ENCODE peak calls at places on chromosomes 6 and 20, in five cellular contexts. A, N, C, Z and X are unnamed samples.

GRCh38 chr20:58075980-58076749 is 152.3 kb downstream of the ANKRD60 start:
- DNase-seq in C (peak; percentile 65), N (no peak), Z (no peak), A (no peak), X (no peak)

GRCh38 chr6:136426627-136427377 is 123.4 kb downstream of the MAP7 start:
- DNase-seq in C (no peak), Z (no peak), N (no peak), A (no peak), X (no peak)

GRCh38 chr6:144797881-144798589 is 512.9 kb downstream of the UTRN start:
- DNase-seq in N (peak; percentile 67), C (no peak), A (no peak), Z (no peak), X (no peak)

GRCh38 chr6:3542032-3542640 is 85.3 kb upstream of the SLC22A23 start:
- DNase-seq in Z (no peak), A (peak; percentile 30), N (no peak), C (no peak), X (no peak)

GRCh38 chr20:57313230-57313629 is 16.4 kb upstream of the SPO11 start:
- DNase-seq in C (peak; percentile 46), A (no peak), Z (no peak), N (no peak), X (no peak)

GRCh38 chr6:33820243-33820642 is 16.4 kb upstream of the MLN start:
- DNase-seq in C (no peak), Z (no peak), A (no peak), N (no peak), X (no peak)

GRCh38 chr6:166624275-166624674 is 2.8 kb downstream of the RPS6KA2 start:
- DNase-seq in N (peak; percentile 69), Z (no peak), A (peak; percentile 65), C (peak; percentile 88), X (no peak)

GRCh38 chr20:1014471-1014870 is 12.4 kb upstream of the RSPO4 start:
- DNase-seq in C (peak; percentile 68), N (no peak), A (no peak), Z (no peak), X (no peak)

GRCh38 chr20:32034581-32035397 is 17.3 kb upstream of the HCK start:
- DNase-seq in Z (no peak), N (no peak), A (no peak), C (peak; percentile 82), X (no peak)

GRCh38 chr6:154928325-154928922 is 66.7 kb upstream of the TIAM2 start:
- DNase-seq in C (peak; percentile 83), N (peak; percentile 69), Z (peak; percentile 37), A (peak; percentile 79), X (peak; percentile 73)

GRCh38 chr6:19851273-19852089 is 14.3 kb downstream of the ID4 start:
- DNase-seq in A (no peak), Z (peak; percentile 42), C (no peak), N (peak; percentile 84), X (peak; percentile 64)

GRCh38 chr20:47711046-47711752 is 74.1 kb downstream of the SULF2 start:
- DNase-seq in C (no peak), Z (no peak), N (no peak), A (no peak), X (no peak)

GRCh38 chr20:17227669-17228623 is 1.1 kb downstream of the PCSK2 start:
- DNase-seq in A (no peak), Z (no peak), C (no peak), N (peak; percentile 1), X (no peak)

GRCh38 chr6:39496951-39497350 is 174.4 kb upstream of the KCNK16 start:
- DNase-seq in Z (no peak), C (no peak), A (peak; percentile 77), N (no peak), X (no peak)

GRCh38 chr20:46446851-46447250 is 40.4 kb upstream of the ELMO2 start:
- DNase-seq in Z (no peak), N (no peak), C (peak; percentile 42), A (no peak), X (no peak)

GRCh38 chr20:57772349-57772964 is 62.6 kb upstream of the PMEPA1 start:
- DNase-seq in Z (no peak), N (peak; percentile 64), C (peak; percentile 59), A (peak; percentile 51), X (no peak)

GRCh38 chr6:11833626-11834592 is 55.3 kb upstream of the ADTRP start:
- DNase-seq in N (no peak), Z (no peak), C (no peak), A (no peak), X (peak; percentile 54)

GRCh38 chr6:40350193-40350941 is 236.8 kb downstream of the LRFN2 start:
- DNase-seq in C (peak; percentile 18), N (no peak), A (peak; percentile 9), Z (no peak), X (no peak)

GRCh38 chr6:143529095-143529494 is 17.6 kb upstream of the FUCA2 start:
- DNase-seq in A (no peak), C (no peak), N (no peak), Z (no peak), X (no peak)

GRCh38 chr6:134063966-134064445 is 11.6 kb upstream of the SLC2A12 start:
- DNase-seq in N (peak; percentile 85), C (no peak), Z (peak; percentile 52), A (peak; percentile 84), X (peak; percentile 74)

GRCh38 chr6:134061440-134061839 is 9.0 kb upstream of the SLC2A12 start:
- DNase-seq in A (no peak), Z (no peak), C (no peak), N (no peak), X (no peak)

GRCh38 chr6:134063121-134063965 is 10.9 kb upstream of the SLC2A12 start:
- DNase-seq in N (peak; percentile 32), C (no peak), A (no peak), Z (no peak), X (no peak)

GRCh38 chr6:134064461-134064860 is 12.0 kb upstream of the SLC2A12 start:
- DNase-seq in Z (no peak), A (no peak), C (no peak), N (no peak), X (no peak)

DNA sequence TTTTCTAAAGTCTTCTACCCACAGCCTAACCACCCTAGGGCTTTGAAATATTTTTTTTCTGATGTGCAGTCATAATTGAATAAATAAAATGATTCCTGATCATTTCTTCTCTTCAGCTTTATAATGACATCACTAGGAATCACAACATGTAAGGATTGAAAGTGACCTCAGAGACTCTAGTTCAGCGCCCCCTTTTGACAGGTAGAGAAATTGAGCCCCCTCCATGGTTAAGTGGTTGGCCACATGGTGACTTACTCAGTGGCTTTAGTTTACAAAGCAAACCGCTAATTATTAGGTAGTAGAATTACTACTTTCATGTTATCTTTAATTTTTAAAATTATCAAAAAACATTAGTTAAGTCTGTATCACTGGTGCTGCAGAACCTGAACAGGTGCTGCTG is 13.3 kb upstream of the SLC2A12 start:
- DNase-seq in N (peak; percentile 32), C (no peak), A (no peak), Z (no peak), X (peak; percentile 22)
- TF ChIP-seq CTCF in N (peak; percentile 42), C (no peak), A (peak; percentile 38), Z (peak; percentile 34), X (no peak)

DNA sequence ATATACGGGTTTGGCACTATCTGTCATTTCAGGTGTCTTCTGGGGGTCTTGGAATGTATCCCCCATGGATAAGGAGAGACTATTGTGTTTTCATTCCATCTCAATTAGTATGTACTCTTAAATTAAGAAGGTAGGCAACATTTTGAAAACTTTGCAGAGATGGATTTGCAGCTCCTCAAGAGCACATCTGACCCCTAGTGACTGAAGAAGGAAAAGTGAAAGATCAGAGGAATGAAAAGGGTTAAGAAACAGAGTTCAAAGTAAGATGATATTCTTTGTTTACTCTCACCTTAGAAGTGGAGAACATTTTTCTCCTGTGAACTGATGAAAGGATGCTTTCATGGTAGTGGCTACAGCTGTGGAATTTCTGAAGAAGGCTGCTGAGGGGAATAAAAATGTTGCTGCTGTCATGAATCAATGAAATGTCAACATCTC is 41.5 kb downstream of the SH3BGRL2 start:
- DNase-seq in Z (peak; percentile 21), C (no peak), A (no peak), N (peak; percentile 45), X (peak; percentile 20)
- TF ChIP-seq CTCF in Z (peak; percentile 61), C (no peak), A (peak; percentile 37), N (peak; percentile 58), X (peak; percentile 19)

GRCh38 chr20:63196756-63197470 is 19.0 kb downstream of the YTHDF1 start:
- DNase-seq in C (no peak), Z (no peak), N (no peak), A (no peak), X (no peak)

GRCh38 chr20:63192721-63193120 is 23.2 kb downstream of the YTHDF1 start:
- DNase-seq in A (no peak), N (no peak), C (no peak), Z (no peak), X (no peak)

GRCh38 chr20:63190828-63191227 is 25.1 kb downstream of the YTHDF1 start:
- DNase-seq in A (no peak), N (no peak), C (no peak), Z (no peak), X (no peak)

GRCh38 chr20:63191400-63191799 is 24.5 kb downstream of the YTHDF1 start:
- DNase-seq in C (no peak), Z (peak; percentile 93), A (no peak), N (peak; percentile 19), X (no peak)

DNA sequence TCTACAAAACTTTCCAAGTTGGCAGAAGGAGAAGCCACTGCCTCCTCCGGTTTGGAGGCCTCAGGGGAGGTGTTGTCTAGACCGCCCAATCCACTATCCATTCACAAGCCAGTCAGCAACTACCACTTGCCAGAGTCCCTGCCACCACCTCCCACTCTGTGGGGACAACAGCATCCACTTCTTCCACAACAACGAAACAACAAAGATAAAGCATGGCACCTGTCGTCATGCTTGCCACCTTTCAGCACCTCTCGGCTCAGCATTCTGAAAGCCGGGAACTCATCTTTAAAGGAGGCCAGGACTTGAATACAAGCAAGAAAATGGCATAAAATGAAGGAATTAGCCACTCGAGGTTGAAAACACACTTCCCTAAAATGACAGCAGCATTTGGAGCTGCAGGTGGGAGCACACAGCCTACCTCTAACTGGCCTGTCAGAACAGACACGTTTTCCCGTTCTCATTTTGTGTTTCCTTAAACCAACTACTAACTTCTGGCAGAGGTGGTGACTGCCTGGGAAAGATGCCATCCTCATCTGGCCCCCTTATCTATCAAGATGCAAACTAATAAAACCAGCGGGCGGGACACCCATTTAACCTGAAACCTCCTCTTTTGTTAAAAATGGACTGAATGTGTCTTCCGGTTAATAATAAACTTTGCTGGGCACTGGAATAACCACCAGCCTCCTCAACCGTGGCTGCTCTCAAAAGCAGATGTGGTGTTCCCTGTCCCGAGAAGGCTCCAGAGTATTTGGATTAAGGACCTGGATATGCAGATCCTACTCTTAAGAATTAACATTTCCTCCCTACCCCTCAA is 21.7 kb downstream of the YTHDF1 start:
- DNase-seq in Z (peak; percentile 39), C (no peak), A (no peak), N (no peak), X (no peak)
- TF ChIP-seq CTCF in Z (no peak), C (no peak), A (no peak), N (no peak), X (no peak)

GRCh38 chr20:6074784-6075183 is 20.9 kb upstream of the LRRN4 start:
- DNase-seq in Z (no peak), C (no peak), A (no peak), N (no peak), X (no peak)

GRCh38 chr20:6069669-6070068 is 15.8 kb upstream of the LRRN4 start:
- DNase-seq in N (no peak), A (no peak), Z (no peak), C (no peak), X (no peak)

GRCh38 chr20:6075428-6076219 is 21.8 kb upstream of the LRRN4 start:
- DNase-seq in Z (no peak), C (peak; percentile 77), A (no peak), N (no peak), X (no peak)

GRCh38 chr20:6071162-6071695 is 17.4 kb upstream of the LRRN4 start:
- DNase-seq in C (peak; percentile 68), A (no peak), N (no peak), Z (no peak), X (no peak)

GRCh38 chr20:6074145-6074561 is 20.3 kb upstream of the LRRN4 start:
- DNase-seq in C (peak; percentile 56), Z (peak; percentile 31), N (no peak), A (no peak), X (peak; percentile 26)
- TF ChIP-seq CTCF in C (no peak), Z (peak; percentile 58), N (peak; percentile 15), A (no peak), X (no peak)